ENCODE peak calls at places on chromosomes 16 and 17, in five cellular contexts. R is pancreas; W is right cardiac atrium; A is aorta; F is CD4-positive, CD25-positive, alpha-beta regulatory T cell. B is an unnamed sample.
A peak's percentile ranks its signal among the peaks of the same experiment; 100 is the strongest.

GRCh38 chr16:62253926-62254325 is 217.7 kb upstream of the CDH8 start:
- DNase-seq in R (no peak), W (no peak), A (no peak), F (no peak), B (no peak)

GRCh38 chr16:5838725-5839124 is 741.1 kb upstream of the EEF2KMT start:
- DNase-seq in R (no peak), W (no peak), A (no peak), F (no peak), B (no peak)

GRCh38 chr17:37792787-37793186 is 47.9 kb upstream of the HNF1B start:
- DNase-seq in R (no peak), W (no peak), A (no peak), F (no peak), B (no peak)

GRCh38 chr17:82388223-82388921 is 16.8 kb downstream of the UTS2R start:
- DNase-seq in R (peak; percentile 78), W (peak; percentile 78), A (no peak), F (no peak), B (no peak)

GRCh38 chr17:79651751-79652150 is 40.9 kb upstream of the RBFOX3 start:
- DNase-seq in R (no peak), W (no peak), A (no peak), F (no peak), B (no peak)

GRCh38 chr16:3214904-3215600 is 19.9 kb downstream of the ZNF200 start:
- DNase-seq in R (no peak), W (no peak), A (no peak), F (peak; percentile 92), B (no peak)

GRCh38 chr17:77772461-77772897 is 186.0 kb upstream of the TNRC6C start:
- DNase-seq in R (peak; percentile 37), W (peak; percentile 90), A (peak; percentile 83), F (peak; percentile 54), B (no peak)

GRCh38 chr16:82936941-82937551 is 310.3 kb downstream of the CDH13 start:
- DNase-seq in R (no peak), W (no peak), A (no peak), F (no peak), B (no peak)

GRCh38 chr17:146983-147761 is 9.8 kb downstream of the SCGB1C2 start:
- DNase-seq in R (peak; percentile 12), W (peak; percentile 25), A (peak; percentile 71), F (no peak), B (no peak)

GRCh38 chr16:24745791-24746190 is 16.3 kb downstream of the TNRC6A start:
- DNase-seq in R (no peak), W (no peak), A (no peak), F (no peak), B (no peak)

GRCh38 chr17:30363715-30364202 is 15.0 kb upstream of the CPD start:
- DNase-seq in R (no peak), W (no peak), A (no peak), F (peak; percentile 72), B (peak; percentile 65)

GRCh38 chr16:30615358-30616076 is 5.3 kb upstream of the ZNF689 start:
- DNase-seq in R (peak; percentile 42), W (peak; percentile 79), A (no peak), F (peak; percentile 82), B (peak; percentile 41)

GRCh38 chr16:3012828-3013420 is at the start of gene CLDN9:
- DNase-seq in R (peak; percentile 73), W (no peak), A (no peak), F (no peak), B (no peak)

GRCh38 chr16:84841787-84842300 is 22.1 kb downstream of the CRISPLD2 start:
- DNase-seq in R (peak; percentile 50), W (peak; percentile 28), A (no peak), F (no peak), B (no peak)

GRCh38 chr16:12988071-12988470 is 86.7 kb downstream of the SHISA9 start:
- DNase-seq in R (no peak), W (no peak), A (no peak), F (no peak), B (no peak)

GRCh38 chr16:49590166-49590871 is 216.7 kb downstream of the C16orf78 start:
- DNase-seq in R (no peak), W (no peak), A (no peak), F (no peak), B (no peak)

GRCh38 chr17:7327056-7327455 is 2.1 kb downstream of the NEURL4 start:
- DNase-seq in R (no peak), W (peak; percentile 29), A (no peak), F (no peak), B (no peak)

GRCh38 chr17:6712854-6713129 is 377 bp downstream of the SLC13A5 start:
- DNase-seq in R (no peak), W (no peak), A (no peak), F (no peak), B (no peak)

GRCh38 chr16:89729863-89730574 is 8.7 kb downstream of the ZNF276 start:
- DNase-seq in R (no peak), W (no peak), A (no peak), F (no peak), B (no peak)

GRCh38 chr16:82585675-82586074 is 41.1 kb upstream of the CDH13 start:
- DNase-seq in R (no peak), W (no peak), A (no peak), F (no peak), B (no peak)

GRCh38 chr17:76528528-76529223 is 8.8 kb downstream of the CYGB start:
- DNase-seq in R (no peak), W (peak; percentile 95), A (no peak), F (no peak), B (no peak)

GRCh38 chr17:78707923-78708322 is 74.2 kb downstream of the CYTH1 start:
- DNase-seq in R (no peak), W (no peak), A (no peak), F (no peak), B (no peak)

GRCh38 chr16:25707982-25708583 is 16.3 kb downstream of the HS3ST4 start:
- DNase-seq in R (peak; percentile 35), W (no peak), A (no peak), F (peak; percentile 31), B (peak; percentile 11)

GRCh38 chr17:6157716-6158115 is 87.5 kb downstream of the WSCD1 start:
- DNase-seq in R (no peak), W (no peak), A (no peak), F (no peak), B (no peak)

GRCh38 chr17:65231086-65231485 is 93.9 kb downstream of the RGS9 start:
- DNase-seq in R (no peak), W (no peak), A (no peak), F (no peak), B (no peak)

GRCh38 chr16:1793578-1794220 is at the start of gene IGFALS:
- DNase-seq in R (peak; percentile 55), W (peak; percentile 46), A (peak; percentile 72), F (no peak), B (no peak)

GRCh38 chr16:2819179-2819938 is 2.3 kb downstream of the PRSS21 start:
- DNase-seq in R (no peak), W (no peak), A (peak; percentile 53), F (no peak), B (no peak)

GRCh38 chr17:64130559-64131001 is 636 bp upstream of the ERN1 start:
- DNase-seq in R (no peak), W (peak; percentile 71), A (peak; percentile 79), F (peak; percentile 70), B (peak; percentile 37)